ENCODE peak calls at places on chromosomes 16 and 17, in four cellular contexts. One of them, this sample, is unnamed.

GRCh38 chr16:83344014-83344413 is 463.8 kb upstream of the HSBP1 start:
- DNase-seq in stromal cell of bone marrow: peak
- DNase-seq in RWPE1: no peak
- DNase-seq in AML-193: no peak
- DNase-seq in this sample: no peak

GRCh38 chr17:64174686-64175456 is 44.9 kb upstream of the ERN1 start:
- DNase-seq in stromal cell of bone marrow: peak
- DNase-seq in RWPE1: no peak
- DNase-seq in AML-193: peak
- DNase-seq in this sample: no peak

GRCh38 chr16:23803591-23804123 is 32.1 kb upstream of the PRKCB start:
- DNase-seq in stromal cell of bone marrow: no peak
- DNase-seq in RWPE1: peak
- DNase-seq in AML-193: peak
- DNase-seq in this sample: peak

GRCh38 chr17:17088104-17088485 is 45.8 kb downstream of the MPRIP start:
- DNase-seq in stromal cell of bone marrow: no peak
- DNase-seq in RWPE1: no peak
- DNase-seq in AML-193: no peak
- DNase-seq in this sample: no peak

GRCh38 chr16:87412996-87413421 is 20.9 kb downstream of the MAP1LC3B start:
- DNase-seq in stromal cell of bone marrow: no peak
- DNase-seq in RWPE1: no peak
- DNase-seq in AML-193: no peak
- DNase-seq in this sample: no peak

GRCh38 chr16:47905771-47906170 is 250.0 kb downstream of the ABCC12 start:
- DNase-seq in stromal cell of bone marrow: no peak
- DNase-seq in RWPE1: peak
- DNase-seq in AML-193: no peak
- DNase-seq in this sample: no peak

GRCh38 chr17:30323895-30324319 is 9.9 kb downstream of the TMIGD1 start:
- DNase-seq in stromal cell of bone marrow: peak
- DNase-seq in RWPE1: peak
- DNase-seq in AML-193: peak
- DNase-seq in this sample: no peak

GRCh38 chr17:19388791-19389190 is 1.8 kb upstream of the MFAP4 start:
- DNase-seq in stromal cell of bone marrow: no peak
- DNase-seq in RWPE1: no peak
- DNase-seq in AML-193: no peak
- DNase-seq in this sample: no peak

This sample was measured in KG1.